ENCODE peak calls at places on chromosomes 4 and X, in nine cellular contexts. One of them, this sample, is unnamed.

GRCh38 chrX:80511969-80512760 is 91.9 kb downstream of the TENT5D start:
- DNase-seq in fibroblast of lung: peak; percentile 6
- DNase-seq in astrocyte: peak; percentile 2
- DNase-seq in PC-3: peak; percentile 25
- DNase-seq in GM23338: peak; percentile 21
- DNase-seq in endothelial cell of umbilical vein: no peak
- DNase-seq in hepatocyte: peak; percentile 54
- DNase-seq in K562: peak; percentile 87
- DNase-seq in HCT116: no peak
- DNase-seq in this sample: no peak

GRCh38 chr4:89482926-89483595 is 175.5 kb upstream of the GPRIN3 start:
- DNase-seq in fibroblast of lung: peak; percentile 21
- DNase-seq in astrocyte: no peak
- DNase-seq in PC-3: peak; percentile 4
- DNase-seq in GM23338: no peak
- DNase-seq in endothelial cell of umbilical vein: peak; percentile 61
- DNase-seq in hepatocyte: no peak
- DNase-seq in K562: no peak
- DNase-seq in HCT116: no peak
- DNase-seq in this sample: no peak

GRCh38 chrX:153671589-153672530 is 1.8 kb downstream of the PNCK start:
- DNase-seq in fibroblast of lung: no peak
- DNase-seq in astrocyte: no peak
- DNase-seq in PC-3: no peak
- DNase-seq in GM23338: no peak
- DNase-seq in endothelial cell of umbilical vein: no peak
- DNase-seq in hepatocyte: no peak
- DNase-seq in K562: no peak
- DNase-seq in HCT116: no peak
- DNase-seq in this sample: no peak

GRCh38 chr4:51932684-51933083 is 87.5 kb downstream of the LRRC66 start:
- DNase-seq in fibroblast of lung: no peak
- DNase-seq in astrocyte: no peak
- DNase-seq in PC-3: no peak
- DNase-seq in GM23338: no peak
- DNase-seq in endothelial cell of umbilical vein: no peak
- DNase-seq in hepatocyte: no peak
- DNase-seq in K562: no peak
- DNase-seq in HCT116: no peak
- DNase-seq in this sample: no peak

GRCh38 chr4:42608551-42608950 is 48.4 kb downstream of the ATP8A1 start:
- DNase-seq in fibroblast of lung: peak; percentile 3
- DNase-seq in astrocyte: peak; percentile 0
- DNase-seq in PC-3: peak; percentile 26
- DNase-seq in GM23338: no peak
- DNase-seq in endothelial cell of umbilical vein: no peak
- DNase-seq in hepatocyte: no peak
- DNase-seq in K562: no peak
- DNase-seq in HCT116: no peak
- DNase-seq in this sample: no peak

GRCh38 chr4:7747062-7747385 is 192.6 kb downstream of the AFAP1 start:
- DNase-seq in fibroblast of lung: no peak
- DNase-seq in astrocyte: no peak
- DNase-seq in PC-3: no peak
- DNase-seq in GM23338: no peak
- DNase-seq in endothelial cell of umbilical vein: no peak
- DNase-seq in hepatocyte: no peak
- DNase-seq in K562: no peak
- DNase-seq in HCT116: no peak
- DNase-seq in this sample: no peak

GRCh38 chr4:30828290-30828926 is 108.2 kb downstream of the PCDH7 start:
- DNase-seq in fibroblast of lung: peak; percentile 88
- DNase-seq in astrocyte: peak; percentile 88
- DNase-seq in PC-3: no peak
- DNase-seq in GM23338: no peak
- DNase-seq in endothelial cell of umbilical vein: no peak
- DNase-seq in hepatocyte: no peak
- DNase-seq in K562: no peak
- DNase-seq in HCT116: peak; percentile 55
- DNase-seq in this sample: peak; percentile 67

GRCh38 chr4:169410839-169411770 is 140.3 kb upstream of the SH3RF1 start:
- DNase-seq in fibroblast of lung: peak; percentile 75
- DNase-seq in astrocyte: peak; percentile 72
- DNase-seq in PC-3: peak; percentile 31
- DNase-seq in GM23338: peak; percentile 57
- DNase-seq in endothelial cell of umbilical vein: peak; percentile 18
- DNase-seq in hepatocyte: peak; percentile 10
- DNase-seq in K562: no peak
- DNase-seq in HCT116: no peak
- DNase-seq in this sample: peak; percentile 74

GRCh38 chrX:68703849-68704248 is 56.4 kb downstream of the STARD8 start:
- DNase-seq in fibroblast of lung: no peak
- DNase-seq in astrocyte: no peak
- DNase-seq in PC-3: no peak
- DNase-seq in GM23338: no peak
- DNase-seq in endothelial cell of umbilical vein: no peak
- DNase-seq in hepatocyte: no peak
- DNase-seq in K562: no peak
- DNase-seq in HCT116: no peak
- DNase-seq in this sample: no peak

GRCh38 chr4:151226004-151226932 is 50.7 kb upstream of the PRSS48 start:
- DNase-seq in fibroblast of lung: peak; percentile 91
- DNase-seq in astrocyte: peak; percentile 88
- DNase-seq in PC-3: peak; percentile 80
- DNase-seq in GM23338: no peak
- DNase-seq in endothelial cell of umbilical vein: peak; percentile 92
- DNase-seq in hepatocyte: peak; percentile 46
- DNase-seq in K562: no peak
- DNase-seq in HCT116: peak; percentile 24
- DNase-seq in this sample: peak; percentile 73

GRCh38 chr4:75633846-75634245 is 3.5 kb upstream of the CDKL2 start:
- DNase-seq in fibroblast of lung: peak; percentile 85
- DNase-seq in astrocyte: peak; percentile 84
- DNase-seq in PC-3: no peak
- DNase-seq in GM23338: no peak
- DNase-seq in endothelial cell of umbilical vein: no peak
- DNase-seq in hepatocyte: no peak
- DNase-seq in K562: no peak
- DNase-seq in HCT116: no peak
- DNase-seq in this sample: peak; percentile 81

GRCh38 chr4:78625073-78625472 is 73.5 kb downstream of the ANXA3 start:
- DNase-seq in fibroblast of lung: no peak
- DNase-seq in astrocyte: no peak
- DNase-seq in PC-3: no peak
- DNase-seq in GM23338: no peak
- DNase-seq in endothelial cell of umbilical vein: no peak
- DNase-seq in hepatocyte: no peak
- DNase-seq in K562: no peak
- DNase-seq in HCT116: no peak
- DNase-seq in this sample: no peak

GRCh38 chrX:81202413-81202794 is 502 bp downstream of the SH3BGRL start:
- DNase-seq in fibroblast of lung: peak; percentile 20
- DNase-seq in astrocyte: peak; percentile 8
- DNase-seq in PC-3: no peak
- DNase-seq in GM23338: no peak
- DNase-seq in endothelial cell of umbilical vein: peak; percentile 46
- DNase-seq in hepatocyte: no peak
- DNase-seq in K562: peak; percentile 2
- DNase-seq in HCT116: no peak
- DNase-seq in this sample: peak; percentile 28

GRCh38 chr4:7426525-7427171 is 8.1 kb downstream of the PSAPL1 start:
- DNase-seq in fibroblast of lung: no peak
- DNase-seq in astrocyte: no peak
- DNase-seq in PC-3: no peak
- DNase-seq in GM23338: no peak
- DNase-seq in endothelial cell of umbilical vein: no peak
- DNase-seq in hepatocyte: no peak
- DNase-seq in K562: no peak
- DNase-seq in HCT116: no peak
- DNase-seq in this sample: no peak

GRCh38 chr4:2944091-2944482 is 19.1 kb downstream of the NOP14 start:
- DNase-seq in fibroblast of lung: no peak
- DNase-seq in astrocyte: no peak
- DNase-seq in PC-3: no peak
- DNase-seq in GM23338: no peak
- DNase-seq in endothelial cell of umbilical vein: no peak
- DNase-seq in hepatocyte: no peak
- DNase-seq in K562: no peak
- DNase-seq in HCT116: no peak
- DNase-seq in this sample: no peak

GRCh38 chr4:17030543-17030942 is 132.1 kb upstream of the LDB2 start:
- DNase-seq in fibroblast of lung: peak; percentile 97
- DNase-seq in astrocyte: peak; percentile 97
- DNase-seq in PC-3: peak; percentile 68
- DNase-seq in GM23338: no peak
- DNase-seq in endothelial cell of umbilical vein: peak; percentile 84
- DNase-seq in hepatocyte: peak; percentile 24
- DNase-seq in K562: no peak
- DNase-seq in HCT116: peak; percentile 59
- DNase-seq in this sample: peak; percentile 17

GRCh38 chrX:17613979-17614572 is 123.2 kb upstream of the SCML1 start:
- DNase-seq in fibroblast of lung: peak; percentile 88
- DNase-seq in astrocyte: peak; percentile 84
- DNase-seq in PC-3: peak; percentile 59
- DNase-seq in GM23338: no peak
- DNase-seq in endothelial cell of umbilical vein: no peak
- DNase-seq in hepatocyte: no peak
- DNase-seq in K562: no peak
- DNase-seq in HCT116: no peak
- DNase-seq in this sample: peak; percentile 76

GRCh38 chr4:86927843-86928395 is 6.9 kb upstream of the AFF1 start:
- DNase-seq in fibroblast of lung: peak; percentile 97
- DNase-seq in astrocyte: peak; percentile 98
- DNase-seq in PC-3: peak; percentile 95
- DNase-seq in GM23338: no peak
- DNase-seq in endothelial cell of umbilical vein: peak; percentile 43
- DNase-seq in hepatocyte: peak; percentile 66
- DNase-seq in K562: no peak
- DNase-seq in HCT116: no peak
- DNase-seq in this sample: peak; percentile 99

GRCh38 chr4:107050525-107051135 is 14.5 kb upstream of the DKK2 start:
- DNase-seq in fibroblast of lung: no peak
- DNase-seq in astrocyte: no peak
- DNase-seq in PC-3: peak; percentile 21
- DNase-seq in GM23338: peak; percentile 43
- DNase-seq in endothelial cell of umbilical vein: peak; percentile 12
- DNase-seq in hepatocyte: peak; percentile 26
- DNase-seq in K562: peak; percentile 2
- DNase-seq in HCT116: peak; percentile 21
- DNase-seq in this sample: no peak

GRCh38 chr4:183337349-183337748 is 15.1 kb upstream of the CLDN24 start:
- DNase-seq in fibroblast of lung: no peak
- DNase-seq in astrocyte: no peak
- DNase-seq in PC-3: no peak
- DNase-seq in GM23338: no peak
- DNase-seq in endothelial cell of umbilical vein: no peak
- DNase-seq in hepatocyte: no peak
- DNase-seq in K562: no peak
- DNase-seq in HCT116: no peak
- DNase-seq in this sample: no peak

GRCh38 chr4:10403633-10404445 is 53.4 kb downstream of the ZNF518B start:
- DNase-seq in fibroblast of lung: peak; percentile 15
- DNase-seq in astrocyte: peak; percentile 2
- DNase-seq in PC-3: peak; percentile 48
- DNase-seq in GM23338: peak; percentile 70
- DNase-seq in endothelial cell of umbilical vein: peak; percentile 60
- DNase-seq in hepatocyte: peak; percentile 43
- DNase-seq in K562: peak; percentile 79
- DNase-seq in HCT116: peak; percentile 31
- DNase-seq in this sample: peak; percentile 45

GRCh38 chrX:30270639-30271038 is 23.7 kb downstream of the MAGEB1 start:
- DNase-seq in fibroblast of lung: no peak
- DNase-seq in astrocyte: no peak
- DNase-seq in PC-3: no peak
- DNase-seq in GM23338: no peak
- DNase-seq in endothelial cell of umbilical vein: no peak
- DNase-seq in hepatocyte: no peak
- DNase-seq in K562: no peak
- DNase-seq in HCT116: no peak
- DNase-seq in this sample: no peak

GRCh38 chr4:124065941-124066340 is 646.6 kb downstream of the ANKRD50 start:
- DNase-seq in fibroblast of lung: no peak
- DNase-seq in astrocyte: no peak
- DNase-seq in PC-3: no peak
- DNase-seq in GM23338: no peak
- DNase-seq in endothelial cell of umbilical vein: no peak
- DNase-seq in hepatocyte: no peak
- DNase-seq in K562: no peak
- DNase-seq in HCT116: no peak
- DNase-seq in this sample: no peak
- TF ChIP-seq EZH2 in fibroblast of lung: no peak
- TF ChIP-seq EZH2 in astrocyte: no peak
- TF ChIP-seq EZH2 in PC-3: no peak
- TF ChIP-seq EZH2 in GM23338: no peak
- TF ChIP-seq EZH2 in endothelial cell of umbilical vein: no peak
- TF ChIP-seq EZH2 in hepatocyte: no peak
- TF ChIP-seq EZH2 in K562: no peak
- TF ChIP-seq EZH2 in HCT116: no peak
- TF ChIP-seq EZH2 in this sample: no peak

DNA sequence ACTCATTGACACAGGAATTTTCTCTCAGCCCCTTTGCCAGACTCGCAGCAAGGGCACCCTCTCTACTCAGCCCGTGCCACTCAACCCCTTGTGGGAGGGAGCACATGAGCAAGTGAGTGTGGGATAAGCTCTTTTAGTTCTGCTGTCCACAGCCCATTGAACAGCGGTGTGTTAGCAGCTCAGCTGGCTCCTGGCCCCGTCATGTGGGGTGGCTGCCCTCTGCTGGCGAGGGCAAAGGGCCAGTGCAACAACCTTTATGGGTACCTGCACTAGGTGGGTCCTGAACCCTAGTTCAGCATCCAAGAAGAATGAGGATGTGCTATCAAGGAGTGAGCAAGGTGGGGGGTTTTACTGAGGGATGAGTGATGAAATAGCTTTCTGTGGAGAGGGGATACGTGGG is 85.0 kb upstream of the ZNF81 start:
- DNase-seq in fibroblast of lung: peak; percentile 2
- DNase-seq in astrocyte: no peak
- DNase-seq in PC-3: peak; percentile 55
- DNase-seq in GM23338: peak; percentile 59
- DNase-seq in endothelial cell of umbilical vein: no peak
- DNase-seq in hepatocyte: peak; percentile 48
- DNase-seq in K562: peak; percentile 65
- DNase-seq in HCT116: peak; percentile 13
- DNase-seq in this sample: peak; percentile 26
- TF ChIP-seq CTCF in fibroblast of lung: no peak
- TF ChIP-seq CTCF in astrocyte: no peak
- TF ChIP-seq CTCF in PC-3: peak; percentile 63
- TF ChIP-seq CTCF in GM23338: peak; percentile 81
- TF ChIP-seq CTCF in endothelial cell of umbilical vein: no peak
- TF ChIP-seq CTCF in hepatocyte: peak; percentile 36
- TF ChIP-seq CTCF in K562: peak; percentile 66
- TF ChIP-seq CTCF in HCT116: peak; percentile 55
- TF ChIP-seq CTCF in this sample: peak; percentile 75

GRCh38 chrX:1249101-1249887 is 19.3 kb upstream of the CSF2RA start:
- DNase-seq in fibroblast of lung: peak; percentile 4
- DNase-seq in astrocyte: no peak
- DNase-seq in PC-3: peak; percentile 29
- DNase-seq in GM23338: peak; percentile 86
- DNase-seq in endothelial cell of umbilical vein: no peak
- DNase-seq in hepatocyte: peak; percentile 69
- DNase-seq in K562: peak; percentile 20
- DNase-seq in HCT116: no peak
- DNase-seq in this sample: no peak
- TF ChIP-seq EZH2 in fibroblast of lung: no peak
- TF ChIP-seq EZH2 in astrocyte: no peak
- TF ChIP-seq EZH2 in PC-3: no peak
- TF ChIP-seq EZH2 in GM23338: no peak
- TF ChIP-seq EZH2 in endothelial cell of umbilical vein: no peak
- TF ChIP-seq EZH2 in hepatocyte: no peak
- TF ChIP-seq EZH2 in K562: no peak
- TF ChIP-seq EZH2 in HCT116: no peak
- TF ChIP-seq EZH2 in this sample: no peak

GRCh38 chr4:43709443-43709842 is 739.2 kb downstream of the KCTD8 start:
- DNase-seq in fibroblast of lung: no peak
- DNase-seq in astrocyte: no peak
- DNase-seq in PC-3: peak; percentile 3
- DNase-seq in GM23338: no peak
- DNase-seq in endothelial cell of umbilical vein: no peak
- DNase-seq in hepatocyte: no peak
- DNase-seq in K562: no peak
- DNase-seq in HCT116: no peak
- DNase-seq in this sample: no peak
- TF ChIP-seq CTCF in fibroblast of lung: no peak
- TF ChIP-seq CTCF in astrocyte: no peak
- TF ChIP-seq CTCF in PC-3: peak; percentile 40
- TF ChIP-seq CTCF in GM23338: peak; percentile 30
- TF ChIP-seq CTCF in endothelial cell of umbilical vein: no peak
- TF ChIP-seq CTCF in hepatocyte: no peak
- TF ChIP-seq CTCF in K562: no peak
- TF ChIP-seq CTCF in HCT116: no peak
- TF ChIP-seq CTCF in this sample: peak; percentile 5

This sample was measured in mammary epithelial cell.